ENCODE peak calls at places on chromosomes 1 and 21, in five cellular contexts. One of them, this sample, is unnamed.

GRCh38 chr1:63774617-63775417 is 1.0 kb downstream of the ROR1 start:
- DNase-seq in K562: no peak
- DNase-seq in endothelial cell of umbilical vein: peak; percentile 49
- DNase-seq in A549: peak; percentile 25
- DNase-seq in HepG2: no peak
- DNase-seq in this sample: no peak

GRCh38 chr1:68220420-68220819 is 11.9 kb downstream of the WLS start:
- DNase-seq in K562: no peak
- DNase-seq in endothelial cell of umbilical vein: no peak
- DNase-seq in A549: no peak
- DNase-seq in HepG2: no peak
- DNase-seq in this sample: no peak

GRCh38 chr1:15736035-15736665 is at the start of gene SLC25A34:
- DNase-seq in K562: no peak
- DNase-seq in endothelial cell of umbilical vein: no peak
- DNase-seq in A549: no peak
- DNase-seq in HepG2: peak; percentile 42
- DNase-seq in this sample: no peak

GRCh38 chr1:152502496-152503180 is 8.0 kb upstream of the LCE5A start:
- DNase-seq in K562: no peak
- DNase-seq in endothelial cell of umbilical vein: no peak
- DNase-seq in A549: peak; percentile 43
- DNase-seq in HepG2: no peak
- DNase-seq in this sample: no peak

GRCh38 chr1:223248001-223248786 is 105.1 kb upstream of the TLR5 start:
- DNase-seq in K562: no peak
- DNase-seq in endothelial cell of umbilical vein: no peak
- DNase-seq in A549: no peak
- DNase-seq in HepG2: no peak
- DNase-seq in this sample: no peak

GRCh38 chr1:72063364-72063763 is 219.0 kb downstream of the NEGR1 start:
- DNase-seq in K562: no peak
- DNase-seq in endothelial cell of umbilical vein: no peak
- DNase-seq in A549: no peak
- DNase-seq in HepG2: no peak
- DNase-seq in this sample: no peak

GRCh38 chr1:44282704-44283426 is 69.6 kb downstream of the DMAP1 start:
- DNase-seq in K562: no peak
- DNase-seq in endothelial cell of umbilical vein: no peak
- DNase-seq in A549: no peak
- DNase-seq in HepG2: peak; percentile 12
- DNase-seq in this sample: no peak

GRCh38 chr1:218425647-218426342 is 80.7 kb downstream of the TGFB2 start:
- DNase-seq in K562: no peak
- DNase-seq in endothelial cell of umbilical vein: no peak
- DNase-seq in A549: peak; percentile 35
- DNase-seq in HepG2: peak; percentile 72
- DNase-seq in this sample: no peak

GRCh38 chr1:228369608-228370438 is 36.8 kb downstream of the TRIM11 start:
- DNase-seq in K562: no peak
- DNase-seq in endothelial cell of umbilical vein: no peak
- DNase-seq in A549: no peak
- DNase-seq in HepG2: no peak
- DNase-seq in this sample: no peak

GRCh38 chr1:232018512-232019340 is 392.1 kb downstream of the DISC1 start:
- DNase-seq in K562: no peak
- DNase-seq in endothelial cell of umbilical vein: no peak
- DNase-seq in A549: no peak
- DNase-seq in HepG2: no peak
- DNase-seq in this sample: no peak

GRCh38 chr1:239337776-239338435 is 48.5 kb upstream of the CHRM3 start:
- DNase-seq in K562: no peak
- DNase-seq in endothelial cell of umbilical vein: no peak
- DNase-seq in A549: no peak
- DNase-seq in HepG2: no peak
- DNase-seq in this sample: no peak

GRCh38 chr1:81498370-81499184 is 302.2 kb upstream of the ADGRL2 start:
- DNase-seq in K562: no peak
- DNase-seq in endothelial cell of umbilical vein: peak; percentile 46
- DNase-seq in A549: no peak
- DNase-seq in HepG2: no peak
- DNase-seq in this sample: no peak

GRCh38 chr1:54274448-54274847 is 74.5 kb downstream of the MRPL37 start:
- DNase-seq in K562: no peak
- DNase-seq in endothelial cell of umbilical vein: no peak
- DNase-seq in A549: no peak
- DNase-seq in HepG2: no peak
- DNase-seq in this sample: no peak

GRCh38 chr1:215119071-215119470 is 36.5 kb downstream of the KCNK2 start:
- DNase-seq in K562: no peak
- DNase-seq in endothelial cell of umbilical vein: no peak
- DNase-seq in A549: no peak
- DNase-seq in HepG2: no peak
- DNase-seq in this sample: no peak

GRCh38 chr21:15976807-15977206 is 247.0 kb downstream of the USP25 start:
- DNase-seq in K562: no peak
- DNase-seq in endothelial cell of umbilical vein: peak; percentile 45
- DNase-seq in A549: no peak
- DNase-seq in HepG2: no peak
- DNase-seq in this sample: peak; percentile 12

GRCh38 chr1:162500805-162501204 is 3.2 kb downstream of the UHMK1 start:
- DNase-seq in K562: no peak
- DNase-seq in endothelial cell of umbilical vein: no peak
- DNase-seq in A549: no peak
- DNase-seq in HepG2: no peak
- DNase-seq in this sample: no peak

GRCh38 chr1:234970731-234971476 is 157.7 kb downstream of the TOMM20 start:
- DNase-seq in K562: no peak
- DNase-seq in endothelial cell of umbilical vein: peak; percentile 55
- DNase-seq in A549: no peak
- DNase-seq in HepG2: peak; percentile 81
- DNase-seq in this sample: peak; percentile 81

GRCh38 chr21:27158967-27159366 is 192.1 kb upstream of the ADAMTS5 start:
- DNase-seq in K562: no peak
- DNase-seq in endothelial cell of umbilical vein: no peak
- DNase-seq in A549: no peak
- DNase-seq in HepG2: no peak
- DNase-seq in this sample: no peak

GRCh38 chr1:66437136-66437401 is 96.9 kb upstream of the SGIP1 start:
- DNase-seq in K562: no peak
- DNase-seq in endothelial cell of umbilical vein: no peak
- DNase-seq in A549: no peak
- DNase-seq in HepG2: no peak
- DNase-seq in this sample: no peak

GRCh38 chr1:85047472-85048295 is 616 bp downstream of the MCOLN3 start:
- DNase-seq in K562: no peak
- DNase-seq in endothelial cell of umbilical vein: no peak
- DNase-seq in A549: peak; percentile 7
- DNase-seq in HepG2: no peak
- DNase-seq in this sample: no peak

GRCh38 chr1:113073457-113073950 is 506 bp downstream of the LRIG2 start:
- DNase-seq in K562: peak; percentile 74
- DNase-seq in endothelial cell of umbilical vein: peak; percentile 78
- DNase-seq in A549: no peak
- DNase-seq in HepG2: peak; percentile 65
- DNase-seq in this sample: peak; percentile 69

GRCh38 chr1:110185181-110185580 is 24.9 kb upstream of the KCNC4 start:
- DNase-seq in K562: no peak
- DNase-seq in endothelial cell of umbilical vein: no peak
- DNase-seq in A549: no peak
- DNase-seq in HepG2: no peak
- DNase-seq in this sample: no peak

GRCh38 chr1:156246241-156246761 is 1.6 kb downstream of the PAQR6 start:
- DNase-seq in K562: no peak
- DNase-seq in endothelial cell of umbilical vein: no peak
- DNase-seq in A549: no peak
- DNase-seq in HepG2: no peak
- DNase-seq in this sample: peak; percentile 49

GRCh38 chr1:180040034-180040433 is 85.4 kb downstream of the CEP350 start:
- DNase-seq in K562: no peak
- DNase-seq in endothelial cell of umbilical vein: peak; percentile 76
- DNase-seq in A549: no peak
- DNase-seq in HepG2: no peak
- DNase-seq in this sample: peak; percentile 28

GRCh38 chr1:167795810-167796740 is 74.3 kb downstream of the MPZL1 start:
- DNase-seq in K562: no peak
- DNase-seq in endothelial cell of umbilical vein: peak; percentile 64
- DNase-seq in A549: no peak
- DNase-seq in HepG2: no peak
- DNase-seq in this sample: no peak

GRCh38 chr1:160131803-160132565 is 16.4 kb downstream of the ATP1A2 start:
- DNase-seq in K562: no peak
- DNase-seq in endothelial cell of umbilical vein: no peak
- DNase-seq in A549: no peak
- DNase-seq in HepG2: peak; percentile 32
- DNase-seq in this sample: no peak

GRCh38 chr1:57234459-57234858 is 189.4 kb downstream of the DAB1 start:
- DNase-seq in K562: no peak
- DNase-seq in endothelial cell of umbilical vein: no peak
- DNase-seq in A549: no peak
- DNase-seq in HepG2: no peak
- DNase-seq in this sample: no peak

GRCh38 chr1:99264201-99265021 is at the start of gene PLPPR4:
- DNase-seq in K562: peak; percentile 11
- DNase-seq in endothelial cell of umbilical vein: peak; percentile 24
- DNase-seq in A549: no peak
- DNase-seq in HepG2: no peak
- DNase-seq in this sample: no peak

GRCh38 chr1:17441265-17441992 is 2.0 kb upstream of the RCC2 start:
- DNase-seq in K562: no peak
- DNase-seq in endothelial cell of umbilical vein: no peak
- DNase-seq in A549: no peak
- DNase-seq in HepG2: no peak
- DNase-seq in this sample: peak; percentile 43

GRCh38 chr1:67429528-67430357 is 459 bp downstream of the SERBP1 start:
- DNase-seq in K562: peak; percentile 47
- DNase-seq in endothelial cell of umbilical vein: peak; percentile 48
- DNase-seq in A549: no peak
- DNase-seq in HepG2: no peak
- DNase-seq in this sample: peak; percentile 43

GRCh38 chr1:35449334-35450008 is 107.7 kb downstream of the KIAA0319L start:
- DNase-seq in K562: no peak
- DNase-seq in endothelial cell of umbilical vein: no peak
- DNase-seq in A549: no peak
- DNase-seq in HepG2: no peak
- DNase-seq in this sample: no peak

GRCh38 chr1:152907686-152908601 is at the start of gene IVL:
- DNase-seq in K562: no peak
- DNase-seq in endothelial cell of umbilical vein: no peak
- DNase-seq in A549: no peak
- DNase-seq in HepG2: no peak
- DNase-seq in this sample: no peak

DNA sequence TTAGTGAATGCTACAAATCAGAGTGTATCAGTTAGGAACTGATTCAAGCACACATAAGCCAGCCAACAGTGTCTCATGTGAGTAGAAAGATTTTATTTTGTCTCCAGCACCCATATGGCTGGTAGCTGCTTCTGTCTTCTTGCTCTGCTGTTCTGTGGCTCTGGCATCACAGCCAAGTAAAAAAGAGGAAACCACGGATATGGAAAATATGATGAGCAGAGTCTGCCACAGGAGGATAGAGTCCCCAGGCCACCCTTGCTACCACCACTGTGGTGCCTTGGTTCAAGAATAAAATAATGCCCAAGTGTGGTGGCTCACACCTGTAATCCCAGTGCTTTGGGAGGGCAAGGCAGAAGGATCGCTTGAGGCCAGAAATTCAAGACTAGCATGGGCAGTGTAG is 53.7 kb upstream of the SPOCD1 start:
- DNase-seq in K562: no peak
- DNase-seq in endothelial cell of umbilical vein: no peak
- DNase-seq in A549: no peak
- DNase-seq in HepG2: no peak
- DNase-seq in this sample: peak; percentile 34
- TF ChIP-seq MYC in K562: no peak
- TF ChIP-seq MYC in endothelial cell of umbilical vein: no peak
- TF ChIP-seq MYC in A549: no peak
- TF ChIP-seq MYC in HepG2: no peak
- TF ChIP-seq MYC in this sample: no peak

GRCh38 chr21:34967509-34968289 is 81.4 kb downstream of the RUNX1 start:
- DNase-seq in K562: peak; percentile 39
- DNase-seq in endothelial cell of umbilical vein: no peak
- DNase-seq in A549: peak; percentile 1
- DNase-seq in HepG2: peak; percentile 42
- DNase-seq in this sample: peak; percentile 80
- H3K4me3 ChIP-seq in K562: no peak overlapping the region
- H3K4me3 ChIP-seq in endothelial cell of umbilical vein: no peak overlapping the region
- H3K4me3 ChIP-seq in A549: no peak overlapping the region
- H3K4me3 ChIP-seq in HepG2: no peak overlapping the region
- H3K4me3 ChIP-seq in this sample: no peak overlapping the region

GRCh38 chr21:43316156-43316845 is 110.6 kb downstream of the SIK1 start:
- DNase-seq in K562: no peak
- DNase-seq in endothelial cell of umbilical vein: no peak
- DNase-seq in A549: no peak
- DNase-seq in HepG2: no peak
- DNase-seq in this sample: no peak

GRCh38 chr21:43317254-43317748 is 109.6 kb downstream of the SIK1 start:
- DNase-seq in K562: no peak
- DNase-seq in endothelial cell of umbilical vein: no peak
- DNase-seq in A549: no peak
- DNase-seq in HepG2: no peak
- DNase-seq in this sample: no peak

GRCh38 chr21:43318841-43319781 is 107.8 kb downstream of the SIK1 start:
- DNase-seq in K562: no peak
- DNase-seq in endothelial cell of umbilical vein: no peak
- DNase-seq in A549: no peak
- DNase-seq in HepG2: no peak
- DNase-seq in this sample: peak; percentile 80

GRCh38 chr21:43317959-43318358 is 109.0 kb downstream of the SIK1 start:
- DNase-seq in K562: peak; percentile 41
- DNase-seq in endothelial cell of umbilical vein: no peak
- DNase-seq in A549: no peak
- DNase-seq in HepG2: no peak
- DNase-seq in this sample: no peak

GRCh38 chr21:43318368-43318767 is 108.6 kb downstream of the SIK1 start:
- DNase-seq in K562: no peak
- DNase-seq in endothelial cell of umbilical vein: no peak
- DNase-seq in A549: no peak
- DNase-seq in HepG2: no peak
- DNase-seq in this sample: no peak
- TF ChIP-seq CTCF in K562: no peak
- TF ChIP-seq CTCF in endothelial cell of umbilical vein: no peak
- TF ChIP-seq CTCF in A549: no peak
- TF ChIP-seq CTCF in HepG2: no peak
- TF ChIP-seq CTCF in this sample: no peak

GRCh38 chr1:172399369-172400072 is 21.0 kb upstream of the C1orf105 start:
- DNase-seq in K562: no peak
- DNase-seq in endothelial cell of umbilical vein: peak; percentile 89
- DNase-seq in A549: peak; percentile 78
- DNase-seq in HepG2: peak; percentile 78
- DNase-seq in this sample: peak; percentile 11
- TF ChIP-seq MYC in K562: no peak
- TF ChIP-seq MYC in endothelial cell of umbilical vein: no peak
- TF ChIP-seq MYC in A549: no peak
- TF ChIP-seq MYC in HepG2: no peak
- TF ChIP-seq MYC in this sample: no peak